ENCODE peak calls at places on chromosomes 16 and 17, in five cellular contexts. G, Z, D, N and L are unnamed samples.

GRCh38 chr16:28205974-28206373 is 5.8 kb downstream of the XPO6 start:
- DNase-seq in G (no peak), Z (no peak), D (no peak), N (no peak), L (no peak)

GRCh38 chr16:58022601-58023371 is 2.8 kb upstream of the MMP15 start:
- DNase-seq in G (no peak), Z (no peak), D (no peak), N (peak; percentile 78), L (no peak)

GRCh38 chr17:15782809-15783208 is 50.7 kb downstream of the TBC1D26 start:
- DNase-seq in G (no peak), Z (no peak), D (no peak), N (peak; percentile 79), L (no peak)

GRCh38 chr16:24977673-24978065 is 37.5 kb downstream of the ARHGAP17 start:
- DNase-seq in G (no peak), Z (peak; percentile 27), D (no peak), N (no peak), L (no peak)

GRCh38 chr17:68422821-68423220 is 34.5 kb downstream of the WIPI1 start:
- DNase-seq in G (no peak), Z (no peak), D (no peak), N (no peak), L (no peak)

GRCh38 chr17:14080847-14081251 is 11.5 kb downstream of the COX10 start:
- DNase-seq in G (no peak), Z (no peak), D (no peak), N (no peak), L (no peak)

GRCh38 chr16:49352923-49353322 is 20.7 kb upstream of the C16orf78 start:
- DNase-seq in G (peak; percentile 57), Z (peak; percentile 23), D (no peak), N (no peak), L (no peak)

GRCh38 chr16:65767125-65767524 is 599.4 kb upstream of the CDH5 start:
- DNase-seq in G (peak; percentile 62), Z (no peak), D (no peak), N (no peak), L (no peak)

GRCh38 chr17:3870871-3871306 is 22.0 kb downstream of the CAMKK1 start:
- DNase-seq in G (peak; percentile 70), Z (no peak), D (no peak), N (no peak), L (no peak)

GRCh38 chr17:36755586-36755985 is 154.2 kb downstream of the MRM1 start:
- DNase-seq in G (peak; percentile 36), Z (peak; percentile 74), D (peak; percentile 27), N (no peak), L (peak; percentile 45)

GRCh38 chr17:77315010-77315409 is 174.2 kb downstream of the SEC14L1 start:
- DNase-seq in G (no peak), Z (no peak), D (no peak), N (no peak), L (no peak)

GRCh38 chr17:74453665-74454196 is 12.7 kb upstream of the CD300A start:
- DNase-seq in G (peak; percentile 93), Z (peak; percentile 77), D (no peak), N (no peak), L (peak; percentile 48)

GRCh38 chr17:10357768-10358167 is 15.0 kb downstream of the MYH13 start:
- DNase-seq in G (no peak), Z (peak; percentile 31), D (no peak), N (no peak), L (no peak)

GRCh38 chr16:85126731-85127662 is 14.7 kb upstream of the CIBAR2 start:
- DNase-seq in G (peak; percentile 42), Z (no peak), D (no peak), N (peak; percentile 91), L (no peak)

GRCh38 chr17:51725185-51725584 is 433.3 kb downstream of the CA10 start:
- DNase-seq in G (no peak), Z (no peak), D (no peak), N (no peak), L (no peak)

GRCh38 chr17:78665952-78666920 is 89.0 kb upstream of the DNAH17 start:
- DNase-seq in G (peak; percentile 32), Z (no peak), D (peak; percentile 59), N (no peak), L (peak; percentile 36)

GRCh38 chr17:39916918-39917317 is 1.5 kb downstream of the GSDMB start:
- DNase-seq in G (no peak), Z (peak; percentile 42), D (no peak), N (no peak), L (no peak)

GRCh38 chr17:32111141-32111771 is 31.0 kb upstream of the RHOT1 start:
- DNase-seq in G (peak; percentile 22), Z (peak; percentile 68), D (peak; percentile 35), N (peak; percentile 72), L (peak; percentile 33)

GRCh38 chr16:69522732-69523404 is 42.9 kb upstream of the NFAT5 start:
- DNase-seq in G (no peak), Z (peak; percentile 76), D (no peak), N (no peak), L (no peak)

GRCh38 chr16:85524630-85525463 is 88.3 kb upstream of the GSE1 start:
- DNase-seq in G (no peak), Z (peak; percentile 29), D (no peak), N (peak; percentile 77), L (no peak)

GRCh38 chr17:45319239-45319703 is 2.5 kb upstream of the MAP3K14 start:
- DNase-seq in G (no peak), Z (peak; percentile 92), D (no peak), N (no peak), L (no peak)

GRCh38 chr17:75487351-75488070 is 27.8 kb downstream of the CASKIN2 start:
- DNase-seq in G (no peak), Z (no peak), D (peak; percentile 63), N (peak; percentile 65), L (peak; percentile 45)

GRCh38 chr17:75486951-75487350 is 28.4 kb downstream of the CASKIN2 start:
- DNase-seq in G (no peak), Z (no peak), D (no peak), N (no peak), L (no peak)

GRCh38 chr17:75488693-75489510 is 26.4 kb downstream of the CASKIN2 start:
- DNase-seq in G (no peak), Z (no peak), D (no peak), N (peak; percentile 46), L (no peak)

GRCh38 chr17:75486151-75486550 is 29.2 kb downstream of the CASKIN2 start:
- DNase-seq in G (no peak), Z (no peak), D (no peak), N (no peak), L (no peak)

DNA sequence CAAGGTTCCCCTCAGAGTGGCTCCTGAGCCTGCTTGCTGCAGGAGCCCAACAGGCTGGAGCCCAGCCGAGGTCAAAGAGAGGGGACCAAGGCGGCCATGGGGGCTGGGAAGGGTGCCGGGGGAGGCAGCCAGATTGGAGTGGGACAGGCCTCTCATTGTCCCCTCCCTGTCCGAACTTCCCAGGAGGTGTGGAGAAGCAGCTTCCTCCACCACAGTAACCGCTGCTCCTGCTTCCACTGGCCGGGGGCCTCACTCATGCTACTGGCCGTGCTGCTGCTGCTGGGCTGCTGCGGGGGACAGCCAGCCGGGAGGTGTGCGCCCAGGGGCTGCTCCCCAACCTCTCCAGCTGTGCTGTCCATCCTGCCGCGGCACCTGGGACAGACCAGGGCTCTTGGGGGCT is 29.3 kb downstream of the TMEM94 start:
- DNase-seq in G (no peak), Z (no peak), D (no peak), N (peak; percentile 50), L (no peak)
- H3K27ac ChIP-seq in G (no peak overlapping the region), Z (no peak overlapping the region), D (no peak overlapping the region), N (peak overlapping the region; percentile 61), L (no peak overlapping the region)

DNA sequence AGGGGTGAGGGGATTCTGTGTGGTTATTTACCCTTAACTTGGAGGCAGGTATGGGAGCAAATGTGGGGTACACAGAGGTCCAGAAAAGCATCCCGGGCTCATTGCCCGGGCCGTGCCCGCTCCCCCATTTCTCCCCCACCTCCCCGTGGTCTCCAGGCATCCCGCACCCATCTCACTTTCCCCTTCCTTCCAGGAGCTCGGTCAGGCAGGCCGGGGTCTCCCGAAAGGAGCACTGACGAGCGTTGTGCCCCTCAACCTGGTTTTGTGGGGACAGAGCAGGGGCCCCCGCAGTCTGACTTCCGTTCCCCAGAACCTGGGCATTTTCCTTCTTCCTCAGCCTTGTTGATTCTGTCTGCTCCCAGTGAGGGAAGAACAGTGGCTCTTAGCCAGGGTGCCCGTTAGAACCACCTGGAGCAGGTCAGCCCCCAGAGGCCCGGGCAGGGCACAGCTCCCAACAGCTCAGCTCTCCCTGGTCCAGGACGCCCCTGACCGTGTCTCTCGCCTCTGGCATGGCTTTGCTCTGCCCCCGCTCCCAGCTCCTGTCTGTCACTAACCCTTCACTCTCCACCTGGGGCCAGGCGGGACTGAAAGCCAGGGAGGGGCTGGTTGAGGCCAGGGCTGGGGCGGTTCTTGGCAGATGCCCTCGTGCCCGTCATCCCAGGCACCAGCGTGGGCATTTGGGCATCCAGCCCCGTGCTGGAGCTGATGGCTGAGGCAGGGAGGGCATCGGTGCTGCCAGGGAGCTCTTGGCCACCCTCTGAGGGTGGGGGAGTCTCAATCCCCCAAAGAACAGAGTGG is 12.5 kb upstream of the NUDT16L1 start:
- DNase-seq in G (no peak), Z (no peak), D (no peak), N (peak; percentile 56), L (no peak)
- H3K4me3 ChIP-seq in G (no peak overlapping the region), Z (no peak overlapping the region), D (no peak overlapping the region), N (peak overlapping the region; percentile 46), L (no peak overlapping the region)

GRCh38 chr17:29571883-29572681 is 3.6 kb downstream of the TP53I13 start:
- DNase-seq in G (no peak), Z (no peak), D (no peak), N (no peak), L (no peak)

GRCh38 chr17:29573558-29573870 is 5.0 kb downstream of the TP53I13 start:
- DNase-seq in G (no peak), Z (no peak), D (no peak), N (no peak), L (no peak)

GRCh38 chr17:29573871-29574731 is 5.6 kb downstream of the TP53I13 start:
- DNase-seq in G (no peak), Z (no peak), D (no peak), N (no peak), L (no peak)

GRCh38 chr17:29571486-29571882 is 3.0 kb downstream of the TP53I13 start:
- DNase-seq in G (no peak), Z (no peak), D (no peak), N (no peak), L (no peak)

DNA sequence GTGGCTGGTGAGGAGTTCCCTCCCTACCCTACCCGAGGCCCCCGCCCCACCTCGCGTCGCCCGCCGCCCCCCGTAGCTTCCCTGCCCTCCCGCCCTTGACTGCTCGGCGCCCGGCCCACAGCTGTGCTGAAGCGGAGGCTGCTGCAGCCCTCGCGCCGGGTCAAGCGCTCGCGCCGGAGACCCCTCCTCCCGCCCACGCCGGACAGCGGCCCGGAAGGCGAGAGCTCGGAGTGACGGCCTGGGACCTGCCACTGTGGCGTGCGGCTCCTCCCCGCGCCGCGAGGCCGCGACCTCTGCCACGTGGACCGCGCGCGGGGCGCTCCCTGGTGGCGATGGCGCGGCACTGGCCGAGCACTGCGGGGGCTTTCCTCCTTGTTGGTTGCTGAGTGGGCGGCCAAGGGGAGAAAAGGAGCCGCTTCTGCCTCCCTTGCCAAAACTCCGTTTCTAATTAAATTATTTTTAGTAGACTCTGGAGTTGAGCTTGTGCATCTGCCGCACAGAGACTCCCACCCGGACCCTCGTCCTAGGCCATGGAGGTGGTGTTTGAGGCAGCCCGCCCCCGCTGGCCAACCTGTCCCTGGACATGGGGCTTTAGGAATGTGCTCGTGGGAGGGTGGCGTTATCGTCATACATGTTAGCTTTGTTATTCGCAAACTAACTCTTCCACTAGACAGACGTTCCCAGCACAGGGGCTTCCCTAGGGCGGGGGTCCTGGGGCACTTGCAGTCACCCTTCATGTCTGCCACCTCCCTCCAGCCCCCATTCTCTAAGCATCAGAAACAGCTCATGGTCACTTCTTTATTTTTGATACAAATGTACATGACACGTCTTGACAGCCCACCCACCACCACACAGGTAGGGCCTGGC is 4.4 kb downstream of the TP53I13 start:
- DNase-seq in G (peak; percentile 82), Z (no peak), D (no peak), N (peak; percentile 84), L (no peak)
- H3K4me1 ChIP-seq in G (peaks cover 14% of the 10 kb centered on the region), Z (peaks cover 10% of the 10 kb centered on the region), D (peaks cover 3% of the 10 kb centered on the region), N (peaks cover 19% of the 10 kb centered on the region), L (peaks cover 8% of the 10 kb centered on the region)

GRCh38 chr16:2854700-2855309 is 3.2 kb downstream of the PRSS22 start:
- DNase-seq in G (no peak), Z (no peak), D (no peak), N (peak; percentile 14), L (no peak)
- H3K27ac ChIP-seq in G (no peak overlapping the region), Z (no peak overlapping the region), D (no peak overlapping the region), N (no peak overlapping the region), L (no peak overlapping the region)